ENCODE peak calls at places on chromosomes 16 and 17, in ten cellular contexts. T, A, S, Q, X, U, I, W, Z and O are unnamed samples. For H3K4me1, the result is how much of the 10 kb centered on the place peaks cover.

GRCh38 chr16:3509470-3509928 is 8.7 kb downstream of the CLUAP1 start:
- DNase-seq in T (peak), A (no peak), S (peak), Q (no peak), X (no peak), U (peak), I (no peak), W (no peak), Z (no peak), O (no peak)

GRCh38 chr16:31455601-31456314 is 3.5 kb upstream of the ARMC5 start:
- DNase-seq in T (no peak), A (peak), S (no peak), Q (no peak), X (no peak), U (no peak), I (peak), W (no peak), Z (no peak), O (no peak)

GRCh38 chr17:12928736-12929135 is 89.1 kb downstream of the ELAC2 start:
- DNase-seq in T (no peak), A (peak), S (no peak), Q (no peak), X (no peak), U (no peak), I (no peak), W (peak), Z (no peak), O (no peak)

GRCh38 chr17:4949321-4950074 is 1.2 kb upstream of the PFN1 start:
- DNase-seq in T (peak), A (peak), S (peak), Q (peak), X (peak), U (no peak), I (peak), W (peak), Z (peak), O (no peak)

GRCh38 chr17:20087538-20088250 is 78.5 kb downstream of the SPECC1 start:
- DNase-seq in T (no peak), A (no peak), S (no peak), Q (no peak), X (no peak), U (no peak), I (no peak), W (no peak), Z (no peak), O (no peak)

GRCh38 chr17:62641101-62641500 is 13.6 kb downstream of the MRC2 start:
- DNase-seq in T (no peak), A (no peak), S (no peak), Q (no peak), X (no peak), U (no peak), I (no peak), W (no peak), Z (no peak), O (no peak)

GRCh38 chr17:49951362-49952080 is 17.5 kb upstream of the DLX4 start:
- DNase-seq in T (no peak), A (no peak), S (no peak), Q (no peak), X (peak), U (no peak), I (no peak), W (no peak), Z (no peak), O (no peak)

GRCh38 chr16:23369416-23369815 is 67.3 kb downstream of the SCNN1B start:
- DNase-seq in T (no peak), A (no peak), S (no peak), Q (no peak), X (no peak), U (no peak), I (no peak), W (no peak), Z (no peak), O (no peak)

GRCh38 chr16:30805370-30806169 is 18.6 kb upstream of the ZNF629 start:
- DNase-seq in T (peak), A (peak), S (peak), Q (peak), X (peak), U (no peak), I (peak), W (peak), Z (peak), O (peak)

GRCh38 chr17:45332989-45333701 is 16.3 kb upstream of the MAP3K14 start:
- DNase-seq in T (peak), A (no peak), S (no peak), Q (peak), X (peak), U (no peak), I (no peak), W (peak), Z (no peak), O (no peak)

GRCh38 chr17:1422907-1423306 is 22.9 kb upstream of the YWHAE start:
- DNase-seq in T (no peak), A (peak), S (no peak), Q (no peak), X (no peak), U (no peak), I (no peak), W (no peak), Z (no peak), O (no peak)

GRCh38 chr17:36000730-36001108 is 634 bp downstream of the CCL15 start:
- DNase-seq in T (peak), A (no peak), S (no peak), Q (no peak), X (no peak), U (no peak), I (no peak), W (no peak), Z (no peak), O (no peak)

GRCh38 chr16:53090591-53091507 is 36.1 kb downstream of the CHD9 start:
- DNase-seq in T (peak), A (no peak), S (peak), Q (peak), X (peak), U (peak), I (no peak), W (peak), Z (peak), O (peak)
- TF ChIP-seq POLR2A in T (no peak), A (no peak), S (no peak), Q (no peak), X (no peak), U (peak), I (no peak), W (no peak), Z (no peak), O (no peak)

GRCh38 chr17:82740906-82741759 is 5.7 kb downstream of the FN3K start:
- DNase-seq in T (no peak), A (peak), S (no peak), Q (no peak), X (no peak), U (no peak), I (no peak), W (no peak), Z (no peak), O (no peak)

GRCh38 chr17:82737981-82738877 is 2.8 kb downstream of the FN3K start:
- DNase-seq in T (no peak), A (no peak), S (peak), Q (no peak), X (peak), U (no peak), I (no peak), W (no peak), Z (peak), O (no peak)

GRCh38 chr17:82732118-82732743 is 3.2 kb upstream of the FN3K start:
- DNase-seq in T (no peak), A (no peak), S (no peak), Q (no peak), X (no peak), U (no peak), I (no peak), W (no peak), Z (no peak), O (no peak)

GRCh38 chr17:82734987-82735866 is at the start of gene FN3K:
- DNase-seq in T (peak), A (peak), S (peak), Q (peak), X (peak), U (no peak), I (peak), W (no peak), Z (peak), O (peak)

DNA sequence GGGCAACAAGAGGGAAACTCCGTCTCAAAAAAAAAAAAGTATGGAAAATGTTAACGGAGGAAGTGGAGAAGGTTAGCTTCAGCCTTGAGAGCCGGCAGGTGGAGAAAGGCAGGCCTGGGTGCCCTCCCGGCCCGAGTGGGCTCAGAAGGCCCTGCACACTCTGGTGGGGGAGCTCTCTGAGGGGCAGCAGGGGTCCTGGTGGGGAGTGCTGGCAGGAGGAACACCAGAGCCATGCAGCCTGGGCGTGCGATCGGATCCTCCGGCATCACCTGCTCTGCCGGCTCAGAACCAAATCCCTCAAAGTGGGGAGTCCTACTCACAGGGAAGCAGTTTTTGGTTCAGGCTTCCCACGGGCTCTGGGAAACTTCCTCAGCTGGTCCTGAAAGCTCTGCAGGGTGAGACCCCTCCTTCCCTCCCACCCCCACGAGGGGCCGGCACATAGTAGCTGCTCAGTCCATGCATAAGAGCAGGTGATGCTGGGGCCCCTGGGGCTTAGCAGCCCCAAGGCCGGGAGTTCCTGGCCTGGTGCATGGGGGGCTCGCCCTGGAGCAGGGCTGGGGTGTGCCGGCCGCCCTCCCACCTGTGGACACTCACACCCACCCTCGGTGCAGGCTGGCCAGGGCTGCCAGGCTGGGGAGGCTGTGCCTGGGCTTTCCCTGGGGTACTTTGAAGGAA is 1.2 kb downstream of the FN3K start:
- DNase-seq in T (no peak), A (no peak), S (no peak), Q (no peak), X (no peak), U (no peak), I (no peak), W (no peak), Z (peak), O (no peak)
- TF ChIP-seq EP300 in T (no peak), A (no peak), S (no peak), Q (no peak), X (no peak), U (no peak), I (no peak), W (no peak), Z (no peak), O (no peak)

GRCh38 chr17:17975441-17975840 is 2.8 kb downstream of the DRC3 start:
- DNase-seq in T (no peak), A (no peak), S (no peak), Q (no peak), X (no peak), U (no peak), I (no peak), W (no peak), Z (no peak), O (no peak)
- H3K4me1 ChIP-seq in T (under half), A (under half), S (under half), Q (under half), X (under half), U (under half), I (under half), W (under half), Z (under half), O (under half)

DNA sequence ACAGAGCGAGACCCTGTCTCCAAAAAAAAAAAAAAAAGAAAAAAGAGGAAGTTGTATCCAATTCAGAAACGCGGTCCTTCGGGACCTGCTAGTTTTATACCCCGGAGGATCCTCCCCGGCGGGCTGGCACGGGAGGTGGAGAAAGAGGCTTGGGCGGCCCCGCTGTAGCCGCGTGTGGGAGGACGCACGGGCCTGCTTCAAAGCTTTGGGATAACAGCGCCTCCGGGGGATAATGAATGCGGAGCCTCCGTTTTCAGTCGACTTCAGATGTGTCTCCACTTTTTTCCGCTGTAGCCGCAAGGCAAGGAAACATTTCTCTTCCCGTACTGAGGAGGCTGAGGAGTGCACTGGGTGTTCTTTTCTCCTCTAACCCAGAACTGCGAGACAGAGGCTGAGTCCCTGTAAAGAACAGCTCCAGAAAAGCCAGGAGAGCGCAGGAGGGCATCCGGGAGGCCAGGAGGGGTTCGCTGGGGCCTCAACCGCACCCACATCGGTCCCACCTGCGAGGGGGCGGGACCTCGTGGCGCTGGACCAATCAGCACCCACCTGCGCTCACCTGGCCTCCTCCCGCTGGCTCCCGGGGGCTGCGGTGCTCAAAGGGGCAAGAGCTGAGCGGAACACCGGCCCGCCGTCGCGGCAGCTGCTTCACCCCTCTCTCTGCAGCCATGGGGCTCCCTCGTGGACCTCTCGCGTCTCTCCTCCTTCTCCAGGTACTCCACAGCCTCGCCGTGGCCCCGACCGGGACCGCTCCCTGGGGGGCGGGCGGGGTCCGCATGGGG is at the start of gene CDH3:
- DNase-seq in T (peak), A (no peak), S (peak), Q (no peak), X (peak), U (no peak), I (peak), W (no peak), Z (peak), O (no peak)
- TF ChIP-seq POLR2A in T (no peak), A (no peak), S (no peak), Q (no peak), X (peak), U (no peak), I (peak), W (no peak), Z (no peak), O (no peak)

GRCh38 chr17:47855737-47856136 is 4.8 kb upstream of the SP6 start:
- DNase-seq in T (no peak), A (no peak), S (no peak), Q (no peak), X (no peak), U (no peak), I (no peak), W (no peak), Z (no peak), O (no peak)
- TF ChIP-seq EP300 in T (no peak), A (no peak), S (no peak), Q (no peak), X (no peak), U (no peak), I (no peak), W (no peak), Z (no peak), O (no peak)

DNA sequence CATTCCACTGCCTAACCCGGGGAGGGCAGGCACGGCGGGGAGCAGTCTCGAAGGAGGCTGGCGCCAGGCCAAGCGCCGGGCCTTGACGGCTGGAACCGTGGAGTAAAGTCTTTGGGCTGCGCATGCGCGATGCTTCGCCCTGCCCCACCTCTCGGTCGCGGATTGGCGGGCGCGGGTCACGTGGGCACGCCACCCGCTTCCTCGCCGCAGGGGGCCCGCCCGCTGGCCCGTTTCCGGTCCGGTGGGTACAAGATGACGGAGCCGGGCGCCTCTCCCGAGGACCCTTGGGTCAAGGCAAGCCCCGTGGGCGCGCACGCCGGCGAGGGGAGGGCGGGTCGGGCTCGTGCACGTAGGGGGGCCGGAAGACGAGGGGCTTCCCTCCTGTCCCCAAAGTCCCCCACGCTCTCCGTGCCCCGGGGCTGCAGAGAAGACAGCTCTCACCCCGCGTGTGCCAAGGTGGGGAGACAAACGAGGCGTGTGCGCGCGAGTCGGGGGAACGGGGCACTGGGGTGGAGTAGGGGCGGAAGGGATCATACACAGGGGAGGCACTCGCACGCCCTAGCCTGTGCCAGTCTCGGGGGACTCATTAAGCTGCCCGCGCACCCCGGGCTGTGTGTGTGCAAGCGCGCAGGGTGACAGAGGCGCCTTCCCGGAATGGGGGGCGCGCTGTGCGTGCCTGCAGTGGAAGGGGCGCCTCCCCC is at the start of gene MLX:
- DNase-seq in T (peak), A (peak), S (peak), Q (peak), X (peak), U (peak), I (peak), W (peak), Z (peak), O (peak)
- H3K4me1 ChIP-seq in T (under half), A (under half), S (half or more), Q (half or more), X (under half), U (under half), I (under half), W (half or more), Z (under half), O (under half)

GRCh38 chr17:48028736-48029135 is 8.9 kb downstream of the COPZ2 start:
- DNase-seq in T (no peak), A (no peak), S (no peak), Q (no peak), X (no peak), U (no peak), I (no peak), W (no peak), Z (no peak), O (no peak)

GRCh38 chr17:48025040-48025903 is 12.3 kb downstream of the COPZ2 start:
- DNase-seq in T (peak), A (peak), S (peak), Q (peak), X (peak), U (peak), I (peak), W (peak), Z (peak), O (peak)

GRCh38 chr17:48027322-48027981 is 10.1 kb downstream of the COPZ2 start:
- DNase-seq in T (no peak), A (no peak), S (no peak), Q (no peak), X (no peak), U (no peak), I (no peak), W (no peak), Z (no peak), O (no peak)

GRCh38 chr17:48025904-48026502 is 11.6 kb downstream of the COPZ2 start:
- DNase-seq in T (no peak), A (peak), S (no peak), Q (no peak), X (peak), U (no peak), I (peak), W (no peak), Z (no peak), O (no peak)

GRCh38 chr17:48026503-48027321 is 10.9 kb downstream of the COPZ2 start:
- DNase-seq in T (peak), A (peak), S (peak), Q (peak), X (peak), U (peak), I (peak), W (no peak), Z (peak), O (peak)
- TF ChIP-seq POLR2A in T (no peak), A (no peak), S (no peak), Q (no peak), X (no peak), U (no peak), I (no peak), W (no peak), Z (no peak), O (no peak)

GRCh38 chr16:87361916-87362619 is 21.5 kb downstream of the FBXO31 start:
- DNase-seq in T (no peak), A (no peak), S (no peak), Q (no peak), X (no peak), U (no peak), I (no peak), W (no peak), Z (no peak), O (no peak)
- TF ChIP-seq EP300 in T (no peak), A (no peak), S (no peak), Q (no peak), X (no peak), U (no peak), I (no peak), W (no peak), Z (no peak), O (no peak)

GRCh38 chr16:50989047-50989446 is 162.0 kb downstream of the SALL1 start:
- DNase-seq in T (no peak), A (no peak), S (no peak), Q (no peak), X (no peak), U (no peak), I (no peak), W (no peak), Z (no peak), O (no peak)

GRCh38 chr16:50992366-50993032 is 158.6 kb downstream of the SALL1 start:
- DNase-seq in T (no peak), A (no peak), S (no peak), Q (no peak), X (no peak), U (no peak), I (no peak), W (no peak), Z (peak), O (no peak)

GRCh38 chr16:50991436-50991835 is 159.6 kb downstream of the SALL1 start:
- DNase-seq in T (no peak), A (no peak), S (no peak), Q (no peak), X (no peak), U (no peak), I (no peak), W (no peak), Z (no peak), O (no peak)

GRCh38 chr16:50988441-50988840 is 162.6 kb downstream of the SALL1 start:
- DNase-seq in T (no peak), A (no peak), S (no peak), Q (no peak), X (no peak), U (no peak), I (no peak), W (no peak), Z (no peak), O (no peak)

GRCh38 chr16:50991006-50991405 is 160.1 kb downstream of the SALL1 start:
- DNase-seq in T (no peak), A (no peak), S (no peak), Q (no peak), X (no peak), U (no peak), I (no peak), W (no peak), Z (peak), O (no peak)
- H3K4me1 ChIP-seq in T (under half), A (under half), S (under half), Q (under half), X (under half), U (under half), I (under half), W (under half), Z (under half), O (under half)

GRCh38 chr17:30378191-30378796 is 433 bp upstream of the CPD start:
- DNase-seq in T (peak), A (no peak), S (peak), Q (no peak), X (peak), U (no peak), I (peak), W (no peak), Z (peak), O (no peak)

GRCh38 chr17:30379303-30380105 is 777 bp downstream of the CPD start:
- DNase-seq in T (peak), A (no peak), S (peak), Q (peak), X (peak), U (no peak), I (peak), W (no peak), Z (peak), O (no peak)

GRCh38 chr17:30380643-30381419 is 2.1 kb downstream of the CPD start:
- DNase-seq in T (no peak), A (no peak), S (no peak), Q (no peak), X (no peak), U (no peak), I (no peak), W (no peak), Z (no peak), O (no peak)

GRCh38 chr17:30378797-30379302 is at the start of gene CPD:
- DNase-seq in T (peak), A (peak), S (peak), Q (peak), X (peak), U (peak), I (peak), W (peak), Z (peak), O (peak)

DNA sequence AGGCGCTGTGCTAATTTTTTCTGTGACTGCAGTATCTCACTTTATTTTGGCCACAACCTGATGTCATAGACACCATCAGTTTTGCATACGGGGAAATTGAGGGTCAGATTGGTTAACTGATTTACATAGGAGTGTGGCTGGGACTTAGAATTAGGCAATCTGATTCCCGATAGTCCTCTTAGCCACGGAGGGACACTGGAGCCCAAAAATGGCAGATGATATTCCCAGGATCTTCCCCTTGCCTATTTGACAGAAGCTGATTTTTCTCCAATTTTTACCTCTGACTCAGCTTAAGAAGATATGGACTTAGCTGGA is 1.3 kb downstream of the CPD start:
- DNase-seq in T (no peak), A (no peak), S (no peak), Q (no peak), X (no peak), U (peak), I (no peak), W (no peak), Z (no peak), O (no peak)
- TF ChIP-seq POLR2A in T (no peak), A (no peak), S (no peak), Q (no peak), X (no peak), U (no peak), I (no peak), W (no peak), Z (no peak), O (no peak)